ENCODE peak calls at places on chromosomes 12 and 14, in nine cellular contexts. Z is MM.1S; X is GM23338; Y is amniotic stem cell; N is nephron progenitor cell; O is DMS53; I is GM20000; S is head of caudate nucleus; L is stimulated activated CD8-positive, alpha-beta memory T cell treated with anti-CD3 and anti-CD28 coated beads, Interleukin-15, amount 100 ng/mL, for 24 hours. V is an unnamed sample.

GRCh38 chr12:93638095-93638494 is 39.1 kb upstream of the CRADD start:
- DNase-seq in S (no peak), Y (no peak), N (no peak), Z (no peak), X (no peak), O (no peak), L (no peak), I (no peak), V (no peak)

GRCh38 chr12:52125499-52125900 is 46.0 kb downstream of the SMIM41 start:
- DNase-seq in I (peak; percentile 1), N (no peak), S (no peak), L (no peak), Y (no peak), Z (no peak), X (peak; percentile 85), O (peak; percentile 71), V (no peak)

GRCh38 chr12:90112668-90113067 is 404.0 kb upstream of the ATP2B1 start:
- DNase-seq in N (no peak), Y (no peak), I (no peak), Z (no peak), L (no peak), O (no peak), S (no peak), X (no peak), V (no peak)

GRCh38 chr12:34389378-34390170 is 367.3 kb downstream of the ALG10 start:
- DNase-seq in L (no peak), Y (no peak), Z (no peak), N (no peak), O (no peak), I (no peak), S (no peak), X (no peak), V (no peak)

GRCh38 chr12:51234533-51234932 is 4.1 kb upstream of the DAZAP2 start:
- DNase-seq in L (no peak), Y (no peak), X (no peak), I (no peak), S (no peak), N (no peak), Z (no peak), O (no peak), V (no peak)

GRCh38 chr14:90204516-90204915 is 51.8 kb upstream of the PSMC1 start:
- DNase-seq in O (no peak), L (no peak), Z (no peak), N (no peak), S (no peak), Y (no peak), I (no peak), X (no peak), V (no peak)

GRCh38 chr12:27220057-27220987 is 23.8 kb upstream of the STK38L start:
- DNase-seq in N (no peak), O (no peak), L (no peak), Z (peak; percentile 38), X (no peak), Y (no peak), I (no peak), S (no peak), V (no peak)

GRCh38 chr14:28083456-28083855 is 683.1 kb upstream of the FOXG1 start:
- DNase-seq in L (no peak), X (no peak), S (no peak), O (no peak), Y (no peak), N (no peak), Z (no peak), I (no peak), V (no peak)

GRCh38 chr12:19200261-19200660 is 70.7 kb downstream of the PLEKHA5 start:
- DNase-seq in X (no peak), Y (no peak), I (no peak), Z (no peak), O (no peak), S (no peak), L (no peak), N (no peak), V (no peak)

GRCh38 chr12:27237790-27238771 is 6.0 kb upstream of the STK38L start:
- DNase-seq in O (peak; percentile 62), X (no peak), Y (no peak), Z (peak; percentile 38), S (no peak), L (no peak), I (no peak), N (no peak), V (no peak)

GRCh38 chr12:52032431-52032796 is 18.8 kb upstream of the NR4A1 start:
- DNase-seq in S (peak; percentile 69), X (no peak), Z (no peak), N (no peak), Y (no peak), O (peak; percentile 56), I (no peak), L (no peak), V (peak; percentile 63)

GRCh38 chr14:48936881-48937280 is 649.3 kb downstream of the RPS29 start:
- DNase-seq in S (no peak), L (no peak), Z (no peak), O (no peak), X (no peak), I (no peak), N (no peak), Y (no peak), V (no peak)

GRCh38 chr14:37428954-37429353 is 166.1 kb downstream of the FOXA1 start:
- DNase-seq in Z (no peak), N (no peak), S (no peak), O (no peak), X (peak; percentile 16), L (no peak), Y (no peak), I (no peak), V (no peak)